ENCODE peak calls at places on chromosomes 11 and 22, in five cellular contexts. B, A, O, P and Z are unnamed samples.

GRCh38 chr22:36818010-36818642 is 1.3 kb upstream of the PVALB start:
- DNase-seq in B (no peak), A (no peak), O (no peak), P (no peak), Z (no peak)

GRCh38 chr11:57885298-57886035 is 123.9 kb downstream of the CTNND1 start:
- DNase-seq in B (no peak), A (no peak), O (peak), P (no peak), Z (peak)

GRCh38 chr11:73995731-73996130 is 13.1 kb upstream of the UCP2 start:
- DNase-seq in B (no peak), A (no peak), O (no peak), P (no peak), Z (no peak)

GRCh38 chr11:86473991-86474833 is 99.5 kb downstream of the CCDC81 start:
- DNase-seq in B (no peak), A (no peak), O (no peak), P (no peak), Z (no peak)

GRCh38 chr11:5690736-5691135 is 1.1 kb downstream of the TRIM22 start:
- DNase-seq in B (no peak), A (no peak), O (no peak), P (peak), Z (no peak)

GRCh38 chr11:28343304-28344233 is 235.4 kb downstream of the METTL15 start:
- DNase-seq in B (no peak), A (no peak), O (peak), P (peak), Z (no peak)

GRCh38 chr11:4891996-4892640 is 10.4 kb downstream of the OR51T1 start:
- DNase-seq in B (no peak), A (no peak), O (no peak), P (peak), Z (no peak)

GRCh38 chr11:11989774-11990744 is 18.4 kb downstream of the DKK3 start:
- DNase-seq in B (no peak), A (no peak), O (no peak), P (no peak), Z (no peak)

GRCh38 chr22:36405221-36405631 is 17.5 kb upstream of the MYH9 start:
- DNase-seq in B (no peak), A (no peak), O (no peak), P (no peak), Z (no peak)

GRCh38 chr11:6640985-6641701 is 14.5 kb downstream of the DCHS1 start:
- DNase-seq in B (no peak), A (no peak), O (no peak), P (no peak), Z (no peak)

GRCh38 chr22:28283025-28283654 is 364.1 kb upstream of the PITPNB start:
- DNase-seq in B (no peak), A (no peak), O (no peak), P (no peak), Z (no peak)

GRCh38 chr11:32416301-32416700 is 19.0 kb downstream of the WT1 start:
- DNase-seq in B (no peak), A (no peak), O (no peak), P (no peak), Z (no peak)

GRCh38 chr11:123357990-123358827 is 71.9 kb upstream of the GRAMD1B start:
- DNase-seq in B (no peak), A (peak), O (no peak), P (no peak), Z (peak)

GRCh38 chr11:102313225-102313940 is 3.9 kb upstream of the BIRC3 start:
- DNase-seq in B (no peak), A (no peak), O (no peak), P (no peak), Z (no peak)

GRCh38 chr11:119091083-119091650 is 6.5 kb downstream of the HMBS start:
- DNase-seq in B (no peak), A (no peak), O (no peak), P (no peak), Z (no peak)

GRCh38 chr11:69261116-69261515 is 32.8 kb upstream of the MYEOV start:
- DNase-seq in B (no peak), A (no peak), O (peak), P (no peak), Z (no peak)

GRCh38 chr22:49021097-49021925 is 806.4 kb downstream of the BRD1 start:
- DNase-seq in B (no peak), A (no peak), O (no peak), P (no peak), Z (no peak)

GRCh38 chr11:85742873-85743275 is 56.9 kb upstream of the CCDC89 start:
- DNase-seq in B (no peak), A (no peak), O (no peak), P (no peak), Z (no peak)

GRCh38 chr11:33344611-33345010 is 87.4 kb downstream of the HIPK3 start:
- DNase-seq in B (no peak), A (no peak), O (peak), P (no peak), Z (no peak)

GRCh38 chr22:49934144-49934890 is 15.9 kb downstream of the CRELD2 start:
- DNase-seq in B (no peak), A (no peak), O (no peak), P (peak), Z (no peak)

GRCh38 chr11:60910711-60911366 is 3.1 kb upstream of the TMEM109 start:
- DNase-seq in B (no peak), A (no peak), O (no peak), P (no peak), Z (no peak)

GRCh38 chr22:25840883-25841282 is 98.9 kb downstream of the MYO18B start:
- DNase-seq in B (no peak), A (no peak), O (no peak), P (no peak), Z (no peak)

GRCh38 chr11:7657306-7658025 is 15.8 kb downstream of the CYB5R2 start:
- DNase-seq in B (no peak), A (no peak), O (peak), P (peak), Z (peak)

GRCh38 chr11:72615329-72615728 is 58.9 kb downstream of the PDE2A start:
- DNase-seq in B (no peak), A (no peak), O (no peak), P (no peak), Z (no peak)

GRCh38 chr11:95863486-95864140 is 60.3 kb downstream of the MTMR2 start:
- DNase-seq in B (no peak), A (no peak), O (no peak), P (no peak), Z (no peak)

GRCh38 chr11:61911701-61912529 is 5.5 kb downstream of the RAB3IL1 start:
- DNase-seq in B (no peak), A (no peak), O (no peak), P (no peak), Z (no peak)

GRCh38 chr11:61912530-61912898 is 4.9 kb downstream of the RAB3IL1 start:
- DNase-seq in B (no peak), A (no peak), O (no peak), P (no peak), Z (peak)

GRCh38 chr11:61913699-61914395 is 3.5 kb downstream of the RAB3IL1 start:
- DNase-seq in B (no peak), A (no peak), O (no peak), P (no peak), Z (no peak)

GRCh38 chr11:61914471-61915171 is 2.7 kb downstream of the RAB3IL1 start:
- DNase-seq in B (no peak), A (no peak), O (no peak), P (no peak), Z (no peak)

DNA sequence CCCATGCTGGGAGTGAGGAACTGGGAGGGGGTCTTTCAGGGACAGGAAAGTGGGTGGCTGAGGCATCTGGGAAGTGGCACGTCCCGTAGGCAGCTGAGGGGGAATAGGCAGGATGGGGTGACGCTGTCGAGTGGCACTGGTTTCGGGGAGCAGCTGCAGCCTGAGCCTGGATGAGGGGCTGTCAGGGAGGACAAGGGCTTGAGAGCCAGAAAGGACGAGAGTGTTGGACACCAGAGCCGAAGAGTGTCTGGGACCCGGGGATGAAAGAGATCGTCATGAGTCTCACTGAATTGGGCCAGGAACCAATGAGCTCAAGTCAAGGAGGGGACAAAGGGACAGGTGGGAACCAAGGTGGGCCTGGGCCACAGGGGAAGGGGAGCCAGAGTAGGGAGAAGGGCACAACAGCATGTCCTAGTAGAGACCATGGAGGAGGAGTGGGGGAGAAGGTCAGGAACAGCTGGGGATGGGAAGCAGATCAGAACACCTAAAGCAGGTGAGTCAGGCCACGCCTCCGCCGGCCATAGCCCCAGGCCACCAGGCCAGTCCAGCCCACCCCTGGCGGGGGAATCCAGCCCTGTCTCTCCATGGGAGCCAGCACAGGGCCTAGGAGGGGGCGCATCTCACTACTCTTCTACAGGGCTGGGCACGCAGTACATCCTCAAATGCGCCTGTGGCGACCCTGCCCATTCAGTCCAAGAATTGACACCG is 4.2 kb downstream of the RAB3IL1 start:
- DNase-seq in B (no peak), A (no peak), O (no peak), P (no peak), Z (peak)
- TF ChIP-seq ATF2 in B (no peak), A (no peak), O (no peak), P (no peak), Z (no peak)

GRCh38 chr11:110467556-110467955 is 37.8 kb downstream of the FDX1 start:
- DNase-seq in B (no peak), A (no peak), O (peak), P (no peak), Z (no peak)
- TF ChIP-seq CREB1 in B (no peak), A (no peak), O (no peak), P (no peak), Z (no peak)

DNA sequence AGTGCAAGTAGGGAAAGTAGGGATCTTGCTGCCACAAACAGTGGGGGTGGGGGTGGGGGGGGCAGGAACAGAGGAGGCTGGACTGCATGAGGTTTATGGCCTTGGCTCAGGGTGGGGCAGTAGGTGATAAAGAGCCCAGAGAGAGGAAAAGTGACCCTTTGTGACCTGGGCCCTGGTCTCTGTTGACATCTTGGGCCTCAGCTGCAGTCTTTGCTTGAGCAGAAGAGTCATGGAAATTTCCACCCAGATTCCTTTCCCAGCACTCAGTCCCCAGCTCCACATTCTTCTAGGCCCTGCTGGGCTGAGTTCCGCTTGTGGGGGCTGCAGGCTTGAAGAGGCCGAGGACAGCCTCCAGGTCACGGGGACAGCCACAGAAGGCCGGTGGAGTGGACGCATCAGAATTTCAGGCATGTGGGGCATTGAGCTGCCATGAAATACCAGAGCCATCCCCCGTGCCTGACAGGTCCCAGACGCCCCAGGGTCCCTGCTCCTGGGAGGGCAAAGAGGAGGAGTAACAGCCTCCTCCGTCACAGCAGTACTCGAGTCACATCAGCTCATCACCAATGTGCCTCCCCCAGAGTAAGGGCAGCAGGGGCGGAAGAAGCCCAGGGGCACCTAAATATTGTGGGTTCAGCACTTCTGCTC is 9.7 kb upstream of the MALAT1 start:
- DNase-seq in B (no peak), A (no peak), O (peak), P (peak), Z (peak)
- TF ChIP-seq ATF2 in B (no peak), A (no peak), O (peak), P (no peak), Z (no peak)

GRCh38 chr22:23179381-23180294 is 671 bp upstream of the BCR start:
- DNase-seq in B (no peak), A (no peak), O (no peak), P (peak), Z (no peak)
- TF ChIP-seq CREB1 in B (no peak), A (no peak), O (no peak), P (no peak), Z (no peak)